ENCODE peak calls at places on chromosomes 6 and 20, in ten cellular contexts. I, B, D, N, X, S, W, U, P and Z are unnamed samples.

GRCh38 chr6:167973092-167973880 is 24.2 kb upstream of the KIF25 start:
- DNase-seq in N (no peak), S (no peak), U (no peak), X (no peak), I (no peak), P (no peak), W (no peak), D (no peak), B (no peak), Z (no peak)

GRCh38 chr20:52192296-52193007 is 873 bp upstream of the ZFP64 start:
- DNase-seq in W (no peak), N (peak), X (peak), B (no peak), D (peak), I (no peak), P (no peak), U (peak), S (no peak), Z (no peak)

GRCh38 chr6:8159966-8160365 is 57.6 kb upstream of the EEF1E1 start:
- DNase-seq in P (no peak), I (no peak), W (no peak), N (no peak), X (no peak), B (no peak), D (no peak), U (no peak), S (no peak), Z (no peak)

GRCh38 chr6:112218563-112218962 is 35.8 kb downstream of the LAMA4 start:
- DNase-seq in P (no peak), I (no peak), W (no peak), X (no peak), S (peak), B (no peak), D (no peak), N (no peak), U (no peak), Z (no peak)

GRCh38 chr6:159788276-159788675 is 1.1 kb downstream of the TCP1 start:
- DNase-seq in U (no peak), P (no peak), X (no peak), B (no peak), I (no peak), D (no peak), N (no peak), W (no peak), S (no peak), Z (no peak)

GRCh38 chr6:35473075-35473848 is 5.1 kb downstream of the RPL10A start:
- DNase-seq in X (no peak), U (no peak), W (no peak), S (no peak), P (no peak), B (no peak), D (no peak), I (no peak), N (no peak), Z (no peak)

GRCh38 chr20:43921227-43921780 is 6.7 kb downstream of the TOX2 start:
- DNase-seq in N (no peak), I (no peak), D (no peak), U (no peak), X (no peak), W (no peak), S (no peak), B (no peak), P (no peak), Z (no peak)

GRCh38 chr6:39426057-39426592 is 103.6 kb upstream of the KCNK16 start:
- DNase-seq in B (no peak), U (no peak), D (no peak), I (no peak), P (no peak), W (no peak), X (no peak), N (peak), S (no peak), Z (no peak)

GRCh38 chr6:150142304-150142656 is 564 bp upstream of the PPP1R14C start:
- DNase-seq in B (no peak), D (no peak), X (peak), P (no peak), N (no peak), I (no peak), U (no peak), W (peak), S (peak), Z (no peak)